ENCODE peak calls at places on chromosomes 16 and 17, in seven cellular contexts. P is astrocyte of the cerebellum; A is AG04450; B is occipital lobe; E is pancreas; Z is naive thymus-derived CD8-positive, alpha-beta T cell; S is T-helper 22 cell. H is an unnamed sample.

GRCh38 chr16:49855822-49856740 is at the start of gene ZNF423:
- DNase-seq in Z (no peak), E (peak; percentile 74), S (no peak), B (no peak), A (no peak), P (no peak), H (no peak)

GRCh38 chr17:76132574-76133338 is 8.3 kb downstream of the FOXJ1 start:
- DNase-seq in S (no peak), Z (no peak), A (no peak), B (no peak), E (no peak), P (no peak), H (no peak)

GRCh38 chr16:52861614-52862022 is 191.1 kb downstream of the CHD9NB start:
- DNase-seq in A (no peak), E (no peak), P (no peak), S (no peak), Z (no peak), B (peak; percentile 2), H (no peak)

GRCh38 chr16:10728035-10728462 is 15.6 kb upstream of the NUBP1 start:
- DNase-seq in P (no peak), E (no peak), A (no peak), S (no peak), B (no peak), Z (no peak), H (no peak)

GRCh38 chr17:31248986-31249385 is 48.1 kb downstream of the OMG start:
- DNase-seq in A (peak; percentile 21), Z (no peak), P (peak; percentile 29), S (no peak), E (no peak), B (no peak), H (peak; percentile 62)

GRCh38 chr16:46844771-46845170 is 13.8 kb upstream of the C16orf87 start:
- DNase-seq in A (peak; percentile 69), P (no peak), B (no peak), E (no peak), S (no peak), Z (no peak), H (no peak)

GRCh38 chr16:29804455-29805231 is 1.7 kb upstream of the MAZ start:
- DNase-seq in A (no peak), E (peak; percentile 63), S (no peak), P (no peak), B (peak; percentile 65), Z (no peak), H (no peak)

GRCh38 chr17:38864636-38865398 is 5.0 kb upstream of the LASP1 start:
- DNase-seq in S (no peak), E (no peak), A (no peak), B (no peak), Z (no peak), P (no peak), H (no peak)

GRCh38 chr17:4110152-4110551 is 32.7 kb downstream of the ZZEF1 start:
- DNase-seq in P (no peak), S (no peak), A (no peak), E (no peak), B (no peak), Z (no peak), H (peak; percentile 34)

GRCh38 chr17:41989702-41990419 is 23.3 kb downstream of the CNP start:
- DNase-seq in S (no peak), B (no peak), A (no peak), P (no peak), E (no peak), Z (no peak), H (no peak)